ENCODE peak calls at places on chromosomes 3 and 15, in seven cellular contexts. M is stimulated activated CD8-positive, alpha-beta memory T cell treated with anti-CD3 and anti-CD28 coated beads, Interleukin-7, amount 100 ng/mL, for 1 hour; N is stimulated activated effector memory CD8-positive, alpha-beta T cell treated with anti-CD3 and anti-CD28 coated beads, Interleukin-12 subunit alpha, Interleukin-12 subunit beta, amount 100 ng/mL, for 72 hours; L is thoracic aorta; H is NCI-H82; F is astrocyte of the hippocampus; C is Kasumi-1. D is an unnamed sample.

GRCh38 chr15:38255690-38256089 is 3.1 kb downstream of the SPRED1 start:
- DNase-seq in M (no peak), N (no peak), L (no peak), H (no peak), F (no peak), C (no peak), D (no peak)

GRCh38 chr3:177602601-177603136 is 405.4 kb upstream of the TBL1XR1 start:
- DNase-seq in M (no peak), N (no peak), L (no peak), H (peak), F (peak), C (no peak), D (no peak)

GRCh38 chr3:128068156-128068620 is 16.0 kb downstream of the SEC61A1 start:
- DNase-seq in M (no peak), N (no peak), L (no peak), H (peak), F (peak), C (peak), D (no peak)

GRCh38 chr15:99486371-99487336 is 79.1 kb upstream of the MEF2A start:
- DNase-seq in M (no peak), N (no peak), L (peak), H (peak), F (peak), C (no peak), D (no peak)

GRCh38 chr15:43911235-43911661 is 84.4 kb downstream of the WDR76 start:
- DNase-seq in M (no peak), N (no peak), L (no peak), H (no peak), F (peak), C (no peak), D (peak)

GRCh38 chr3:190319660-190320059 is 2.6 kb downstream of the CLDN1 start:
- DNase-seq in M (no peak), N (no peak), L (no peak), H (no peak), F (no peak), C (no peak), D (no peak)

GRCh38 chr3:48408823-48409281 is 21.0 kb downstream of the PLXNB1 start:
- DNase-seq in M (no peak), N (no peak), L (peak), H (peak), F (no peak), C (no peak), D (no peak)

GRCh38 chr3:59692117-59692516 is 642.3 kb upstream of the CFAP20DC start:
- DNase-seq in M (no peak), N (no peak), L (no peak), H (no peak), F (no peak), C (no peak), D (no peak)

GRCh38 chr3:159787794-159788205 is 200.8 kb upstream of the IL12A start:
- DNase-seq in M (no peak), N (no peak), L (no peak), H (peak), F (peak), C (no peak), D (no peak)

GRCh38 chr3:90010341-90010740 is 902.9 kb downstream of the EPHA3 start:
- DNase-seq in M (no peak), N (no peak), L (no peak), H (no peak), F (peak), C (no peak), D (peak)

GRCh38 chr15:43209059-43209824 is 11.6 kb downstream of the EPB42 start:
- DNase-seq in M (no peak), N (no peak), L (no peak), H (peak), F (peak), C (no peak), D (no peak)

GRCh38 chr3:55752911-55753310 is 265.8 kb upstream of the WNT5A start:
- DNase-seq in M (no peak), N (no peak), L (no peak), H (no peak), F (no peak), C (no peak), D (no peak)

GRCh38 chr3:127464642-127465041 is 125.9 kb downstream of the TPRA1 start:
- DNase-seq in M (no peak), N (no peak), L (no peak), H (no peak), F (no peak), C (no peak), D (no peak)

GRCh38 chr3:86895202-86895601 is 95.7 kb downstream of the VGLL3 start:
- DNase-seq in M (no peak), N (no peak), L (no peak), H (no peak), F (no peak), C (no peak), D (no peak)

GRCh38 chr3:125481786-125482185 is 38.2 kb downstream of the SNX4 start:
- DNase-seq in M (no peak), N (no peak), L (no peak), H (no peak), F (no peak), C (no peak), D (no peak)

GRCh38 chr3:39291903-39292329 is 12.1 kb upstream of the CX3CR1 start:
- DNase-seq in M (peak), N (peak), L (no peak), H (peak), F (peak), C (peak), D (peak)

GRCh38 chr15:52331490-52332240 is 36.1 kb upstream of the MYO5C start:
- DNase-seq in M (peak), N (peak), L (no peak), H (peak), F (peak), C (peak), D (peak)

GRCh38 chr3:71692139-71692538 is 33.1 kb downstream of the EIF4E3 start:
- DNase-seq in M (no peak), N (no peak), L (no peak), H (no peak), F (no peak), C (no peak), D (no peak)

GRCh38 chr15:90099072-90099867 is 3.0 kb downstream of the IDH2 start:
- DNase-seq in M (no peak), N (no peak), L (no peak), H (no peak), F (no peak), C (no peak), D (no peak)

GRCh38 chr15:66603301-66604179 is 37.7 kb upstream of the LCTL start:
- DNase-seq in M (peak), N (peak), L (peak), H (peak), F (peak), C (peak), D (peak)